ENCODE peak calls at places on chromosome 13, in six cellular contexts. T is SK-N-SH, P is HepG2, Q is K562, I is H1, B is GM12878. H is an unnamed sample.

GRCh38 chr13:46389985-46390384 is 2.9 kb upstream of the RUBCNL start:
- DNase-seq in T (no peak), P (peak; percentile 31), Q (no peak), I (no peak), B (peak; percentile 79), H (peak; percentile 82)

GRCh38 chr13:77521595-77522367 is 13.7 kb upstream of the SCEL start:
- DNase-seq in T (no peak), P (no peak), Q (no peak), I (no peak), B (no peak), H (no peak)

GRCh38 chr13:75407473-75407872 is 74.5 kb downstream of the TBC1D4 start:
- DNase-seq in T (no peak), P (no peak), Q (no peak), I (no peak), B (no peak), H (no peak)

GRCh38 chr13:77019756-77020155 is 7.2 kb downstream of the FBXL3 start:
- DNase-seq in T (no peak), P (no peak), Q (no peak), I (no peak), B (no peak), H (no peak)

GRCh38 chr13:61187471-61187870 is 228.2 kb downstream of the PCDH20 start:
- DNase-seq in T (no peak), P (no peak), Q (no peak), I (no peak), B (no peak), H (no peak)

GRCh38 chr13:97122381-97122996 is 99.6 kb upstream of the MBNL2 start:
- DNase-seq in T (no peak), P (no peak), Q (no peak), I (no peak), B (no peak), H (no peak)

GRCh38 chr13:38866649-38867048 is 124.0 kb downstream of the STOML3 start:
- DNase-seq in T (no peak), P (peak; percentile 5), Q (peak; percentile 6), I (no peak), B (no peak), H (no peak)

GRCh38 chr13:31199849-31200635 is at the start of gene B3GLCT:
- DNase-seq in T (peak; percentile 97), P (peak; percentile 57), Q (peak; percentile 78), I (peak; percentile 91), B (no peak), H (peak; percentile 78)

GRCh38 chr13:95915102-95915501 is 138.1 kb downstream of the UGGT2 start:
- DNase-seq in T (no peak), P (no peak), Q (no peak), I (no peak), B (no peak), H (no peak)

GRCh38 chr13:29654807-29655547 is 59.5 kb upstream of the SLC7A1 start:
- DNase-seq in T (no peak), P (no peak), Q (no peak), I (no peak), B (no peak), H (no peak)

GRCh38 chr13:61370520-61370919 is 45.1 kb downstream of the PCDH20 start:
- DNase-seq in T (no peak), P (no peak), Q (no peak), I (no peak), B (no peak), H (no peak)

GRCh38 chr13:79937311-79938243 is 403.3 kb downstream of the SPRY2 start:
- DNase-seq in T (no peak), P (no peak), Q (no peak), I (no peak), B (no peak), H (no peak)

GRCh38 chr13:89695343-89696257 is 1651.9 kb upstream of the MIR17HG start:
- DNase-seq in T (peak; percentile 42), P (peak; percentile 9), Q (peak; percentile 0), I (peak; percentile 82), B (no peak), H (peak; percentile 47)

GRCh38 chr13:105426454-105426853 is 1109.0 kb downstream of the EFNB2 start:
- DNase-seq in T (no peak), P (no peak), Q (no peak), I (no peak), B (no peak), H (no peak)

GRCh38 chr13:69947577-69947976 is 160.0 kb upstream of the ATXN8OS start:
- DNase-seq in T (no peak), P (no peak), Q (no peak), I (no peak), B (no peak), H (no peak)

DNA sequence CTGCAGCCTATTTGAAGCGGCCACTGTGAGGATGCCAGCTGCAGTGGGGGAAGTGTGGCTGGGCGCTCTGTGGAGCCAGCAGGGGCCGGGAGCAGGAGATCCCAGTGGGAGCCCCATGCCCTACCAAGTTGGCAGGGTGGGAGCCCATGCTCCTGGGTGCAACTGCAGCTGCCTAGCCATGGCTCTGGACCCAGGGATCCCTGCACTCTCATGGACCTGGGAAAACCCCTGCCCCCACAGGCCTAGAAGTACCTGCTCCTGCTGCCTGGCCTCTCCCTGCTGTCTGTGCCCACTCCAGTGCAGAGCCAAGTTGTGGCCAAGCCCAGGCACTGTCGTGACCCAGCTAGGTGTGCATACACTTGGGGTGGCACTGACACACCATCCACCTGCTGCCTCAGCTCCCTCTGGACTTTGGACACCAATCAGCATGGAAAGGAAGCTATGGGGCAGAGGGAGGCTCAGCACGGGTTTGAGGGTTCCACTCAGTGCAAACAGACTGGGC is 20.9 kb downstream of the LIG4 start:
- DNase-seq in T (no peak), P (no peak), Q (no peak), I (no peak), B (no peak), H (no peak)
- H3K27ac ChIP-seq in T (no peak overlapping the region), P (no peak overlapping the region), Q (no peak overlapping the region), I (no peak overlapping the region), B (no peak overlapping the region), H (no peak overlapping the region)

DNA sequence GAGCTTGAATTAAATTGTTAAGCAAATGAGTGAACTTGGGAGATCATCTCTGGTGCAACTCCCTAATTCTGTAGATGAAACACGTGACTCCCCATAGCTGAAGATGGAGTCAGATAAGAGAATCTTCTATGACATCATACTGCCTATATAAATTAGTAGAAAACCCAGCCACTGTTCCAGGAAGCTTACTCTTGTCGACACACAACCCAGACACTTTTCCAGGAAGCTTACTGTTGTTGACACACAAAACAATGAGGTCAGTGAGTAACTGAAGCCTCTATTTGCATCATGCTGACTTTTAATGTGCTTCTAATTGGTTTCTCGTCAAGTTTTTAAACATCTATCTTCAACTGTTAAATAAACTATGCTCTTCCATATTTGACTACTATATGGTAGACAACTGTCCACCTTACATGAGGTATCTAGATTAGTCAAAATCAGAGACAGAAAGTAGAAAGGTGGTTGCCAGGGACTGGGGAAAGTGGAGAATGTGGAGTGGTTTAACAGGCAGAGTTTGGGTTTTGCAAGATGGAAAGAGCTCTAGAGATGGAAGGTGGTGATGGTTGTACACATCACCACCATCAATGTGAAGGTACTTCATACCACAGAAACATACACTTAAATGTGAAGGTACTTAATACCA is 168.2 kb downstream of the FGF14 start:
- DNase-seq in T (no peak), P (no peak), Q (no peak), I (no peak), B (no peak), H (no peak)
- TF ChIP-seq GABPA in T (no peak), P (no peak), Q (no peak), I (no peak), B (no peak), H (no peak)

GRCh38 chr13:27960362-27961226 is 8.5 kb downstream of the CDX2 start:
- DNase-seq in T (peak; percentile 61), P (peak; percentile 97), Q (peak; percentile 43), I (peak; percentile 95), B (no peak), H (peak; percentile 78)
- TF ChIP-seq CTCF in T (peak; percentile 53), P (peak; percentile 90), Q (peak; percentile 29), I (no peak), B (peak; percentile 47), H (peak; percentile 57)

GRCh38 chr13:99379856-99380255 is 72.7 kb upstream of the GPR183 start:
- DNase-seq in T (no peak), P (no peak), Q (no peak), I (peak; percentile 10), B (no peak), H (no peak)
- H3K27ac ChIP-seq in T (no peak overlapping the region), P (no peak overlapping the region), Q (no peak overlapping the region), I (no peak overlapping the region), B (peak overlapping the region; percentile 41), H (no peak overlapping the region)

GRCh38 chr13:21124853-21125252 is 51.5 kb downstream of the SKA3 start:
- DNase-seq in T (peak; percentile 67), P (peak; percentile 60), Q (no peak), I (no peak), B (no peak), H (no peak)
- TF ChIP-seq GABPA in T (no peak), P (no peak), Q (no peak), I (no peak), B (no peak), H (no peak)

H was measured in HL-60.